ENCODE peak calls at places on chromosomes 2 and 18, in nine cellular contexts. A is ovary, S is fibroblast of lung, C is Peyer's patch, V is prostate gland, X is neural progenitor cell, M is upper lobe of right lung, D is spleen, Q is heart right ventricle. Y is an unnamed sample. For H3K4me1, the result is how much of the 10 kb centered on the place peaks cover.

GRCh38 chr2:27264253-27264752 is 1.5 kb upstream of the SLC30A3 start:
- DNase-seq in A (no peak), S (no peak), C (no peak), V (no peak), X (peak), M (no peak), D (no peak), Q (no peak), Y (no peak)

GRCh38 chr18:22705328-22705727 is 227.8 kb upstream of the RBBP8 start:
- DNase-seq in A (no peak), S (peak), C (no peak), V (no peak), X (no peak), M (no peak), D (no peak), Q (no peak), Y (no peak)

GRCh38 chr2:210635257-210635656 is 78.9 kb downstream of the CPS1 start:
- DNase-seq in A (no peak), S (peak), C (no peak), V (no peak), X (no peak), M (no peak), D (no peak), Q (no peak), Y (no peak)

GRCh38 chr2:6824962-6825361 is 40.7 kb downstream of the CMPK2 start:
- DNase-seq in A (no peak), S (peak), C (no peak), V (no peak), X (no peak), M (no peak), D (no peak), Q (no peak), Y (no peak)

GRCh38 chr2:202965810-202966454 is 48.7 kb upstream of the NBEAL1 start:
- DNase-seq in A (no peak), S (peak), C (no peak), V (no peak), X (peak), M (no peak), D (no peak), Q (no peak), Y (no peak)

GRCh38 chr2:241064008-241064801 is 37.9 kb downstream of the MTERF4 start:
- DNase-seq in A (no peak), S (no peak), C (peak), V (peak), X (no peak), M (peak), D (peak), Q (peak), Y (no peak)

GRCh38 chr2:210215120-210215519 is 10.1 kb downstream of the ACADL start:
- DNase-seq in A (no peak), S (no peak), C (no peak), V (peak), X (no peak), M (no peak), D (no peak), Q (no peak), Y (no peak)

GRCh38 chr2:129891341-129892320 is 87.8 kb upstream of the RAB6C start:
- DNase-seq in A (no peak), S (no peak), C (no peak), V (no peak), X (peak), M (peak), D (no peak), Q (no peak), Y (no peak)

GRCh38 chr2:224561234-224562005 is 23.7 kb downstream of the CUL3 start:
- DNase-seq in A (no peak), S (no peak), C (no peak), V (no peak), X (no peak), M (no peak), D (no peak), Q (no peak), Y (no peak)

GRCh38 chr2:26325851-26326250 is 20.1 kb upstream of the SELENOI start:
- DNase-seq in A (no peak), S (peak), C (no peak), V (no peak), X (no peak), M (no peak), D (no peak), Q (no peak), Y (no peak)

GRCh38 chr2:99507964-99508818 is 18.4 kb upstream of the REV1 start:
- DNase-seq in A (no peak), S (no peak), C (no peak), V (no peak), X (no peak), M (no peak), D (no peak), Q (no peak), Y (no peak)

GRCh38 chr2:152558174-152559091 is 158.8 kb downstream of the PRPF40A start:
- DNase-seq in A (no peak), S (peak), C (no peak), V (no peak), X (no peak), M (no peak), D (no peak), Q (no peak), Y (no peak)

GRCh38 chr2:64315561-64315960 is 138.4 kb upstream of the LGALSL start:
- DNase-seq in A (no peak), S (no peak), C (no peak), V (no peak), X (no peak), M (no peak), D (no peak), Q (no peak), Y (no peak)

GRCh38 chr2:140542627-140543026 is 1588.2 kb downstream of the LRP1B start:
- DNase-seq in A (no peak), S (no peak), C (no peak), V (no peak), X (no peak), M (no peak), D (no peak), Q (no peak), Y (no peak)

GRCh38 chr2:222307978-222308479 is 9.2 kb upstream of the PAX3 start:
- DNase-seq in A (no peak), S (no peak), C (no peak), V (no peak), X (no peak), M (no peak), D (no peak), Q (no peak), Y (no peak)
- H3K4me1 ChIP-seq in A (under half), S (under half), C (under half), V (under half), X (half or more), M (under half), D (half or more), Q (under half), Y (under half)

GRCh38 chr2:230069418-230069817 is 694 bp upstream of the SLC16A14 start:
- DNase-seq in A (no peak), S (no peak), C (no peak), V (no peak), X (no peak), M (no peak), D (no peak), Q (no peak), Y (no peak)

GRCh38 chr2:230068658-230069080 is at the start of gene SLC16A14:
- DNase-seq in A (peak), S (peak), C (peak), V (peak), X (peak), M (no peak), D (no peak), Q (no peak), Y (peak)

GRCh38 chr2:230071421-230071820 is 2.7 kb upstream of the SLC16A14 start:
- DNase-seq in A (no peak), S (no peak), C (no peak), V (no peak), X (no peak), M (no peak), D (no peak), Q (no peak), Y (no peak)

DNA sequence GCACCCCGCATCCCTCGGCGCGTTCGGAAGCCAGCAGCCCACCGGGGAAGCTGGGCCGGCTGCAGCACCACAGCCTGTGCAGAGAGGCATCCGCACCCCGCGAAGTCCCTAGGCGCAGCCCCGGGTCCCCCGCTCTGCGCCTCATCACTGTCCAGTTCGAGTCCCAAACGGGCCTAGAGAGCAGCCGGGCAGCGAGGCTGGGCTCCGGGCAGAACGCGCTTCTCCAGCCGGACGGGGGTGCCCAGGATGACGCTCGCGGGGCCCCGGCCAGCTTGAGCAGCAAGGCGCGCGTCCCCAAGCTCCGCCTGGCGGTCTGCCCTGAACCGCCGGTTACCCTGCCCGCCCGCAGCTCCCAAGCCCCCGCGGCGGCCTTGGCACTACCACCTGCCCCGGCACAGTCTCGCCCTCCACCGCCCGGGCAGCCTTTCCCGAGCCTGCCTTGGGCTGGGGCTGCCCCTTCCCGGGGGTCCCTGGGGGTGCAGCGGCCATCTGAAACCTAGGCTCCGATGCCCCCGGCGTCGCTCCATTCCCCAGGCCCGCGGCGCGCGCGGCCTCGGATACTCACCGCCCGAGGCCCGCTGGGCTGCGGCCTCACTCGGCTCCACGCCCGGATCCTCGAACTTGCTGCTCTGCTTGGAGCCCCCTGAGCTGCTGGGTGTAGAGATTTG is 600 bp downstream of the SLC16A14 start:
- DNase-seq in A (peak), S (peak), C (peak), V (peak), X (peak), M (peak), D (peak), Q (peak), Y (no peak)
- TF ChIP-seq CTCF in A (peak), S (no peak), C (no peak), V (no peak), X (peak), M (peak), D (no peak), Q (peak), Y (peak)

DNA sequence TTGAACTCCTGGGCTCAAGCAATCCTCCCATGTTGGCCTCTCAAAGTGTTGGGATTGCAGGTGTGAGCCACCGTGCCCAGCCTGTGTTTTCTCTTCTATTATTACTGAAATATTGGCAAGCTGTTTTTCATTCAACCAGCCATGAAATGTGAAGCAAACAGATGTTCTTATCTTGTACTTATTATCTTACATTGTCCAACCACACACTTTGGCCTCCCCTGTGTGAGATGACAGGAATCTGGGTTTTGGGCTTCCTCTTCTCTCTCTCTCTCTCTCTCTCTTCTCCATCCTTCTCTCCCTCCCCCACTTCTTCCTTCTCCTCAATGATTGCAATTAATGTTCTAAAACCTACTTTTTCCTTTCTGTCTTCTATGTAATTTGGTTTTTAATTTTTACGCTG is 33.1 kb downstream of the RAMP1 start:
- DNase-seq in A (no peak), S (no peak), C (no peak), V (no peak), X (no peak), M (no peak), D (no peak), Q (no peak), Y (no peak)
- H3K4me1 ChIP-seq in A (under half), S (under half), C (under half), V (under half), X (under half), M (under half), D (under half), Q (under half), Y (under half)

GRCh38 chr18:77762632-77763031 is 513.0 kb downstream of the GALR1 start:
- DNase-seq in A (no peak), S (no peak), C (no peak), V (no peak), X (peak), M (no peak), D (no peak), Q (no peak), Y (no peak)

GRCh38 chr18:77766421-77766820 is 516.8 kb downstream of the GALR1 start:
- DNase-seq in A (no peak), S (no peak), C (no peak), V (no peak), X (no peak), M (no peak), D (no peak), Q (no peak), Y (no peak)

GRCh38 chr18:77763530-77763929 is 513.9 kb downstream of the GALR1 start:
- DNase-seq in A (no peak), S (no peak), C (no peak), V (no peak), X (peak), M (no peak), D (no peak), Q (no peak), Y (no peak)

GRCh38 chr18:77761332-77761731 is 511.7 kb downstream of the GALR1 start:
- DNase-seq in A (no peak), S (no peak), C (no peak), V (no peak), X (no peak), M (no peak), D (no peak), Q (no peak), Y (no peak)

GRCh38 chr18:77765468-77765867 is 515.8 kb downstream of the GALR1 start:
- DNase-seq in A (no peak), S (no peak), C (no peak), V (peak), X (peak), M (no peak), D (no peak), Q (no peak), Y (peak)
- TF ChIP-seq CTCF in A (no peak), S (no peak), C (no peak), V (peak), X (peak), M (peak), D (no peak), Q (peak), Y (no peak)

Y was measured in tibial nerve.